ENCODE peak calls at places on chromosomes 7 and 10, in seven cellular contexts. D is IMR-90, H is mammary epithelial cell, N is neuronal stem cell, Y is fibroblast of lung, O is MM.1S, C is PC-3. Q is an unnamed sample.

GRCh38 chr7:19665399-19666008 is 43.3 kb downstream of the POLR1F start:
- DNase-seq in O (peak; percentile 45), Y (peak; percentile 55), C (peak; percentile 50), D (peak; percentile 50), N (no peak), H (peak; percentile 11), Q (peak; percentile 13)

GRCh38 chr7:2670720-2671391 is 17.1 kb upstream of the AMZ1 start:
- DNase-seq in Y (peak; percentile 53), H (peak; percentile 32), C (peak; percentile 69), N (peak; percentile 46), O (peak; percentile 58), D (peak; percentile 51), Q (no peak)

GRCh38 chr7:122674502-122674901 is 24.4 kb downstream of the RNF133 start:
- DNase-seq in C (peak; percentile 41), O (no peak), H (peak; percentile 27), D (no peak), Y (peak; percentile 82), N (no peak), Q (peak; percentile 86)

GRCh38 chr7:74226633-74227032 is 16.8 kb downstream of the LAT2 start:
- DNase-seq in H (no peak), N (no peak), O (no peak), Y (no peak), D (no peak), C (no peak), Q (no peak)

GRCh38 chr7:129952164-129952652 is 552 bp downstream of the UBE2H start:
- DNase-seq in D (no peak), C (peak; percentile 12), N (no peak), H (peak; percentile 64), Y (no peak), O (peak; percentile 76), Q (no peak)

GRCh38 chr10:93541402-93542357 is 24.8 kb upstream of the FFAR4 start:
- DNase-seq in O (no peak), H (no peak), N (peak; percentile 32), C (peak; percentile 72), Y (peak; percentile 51), D (peak; percentile 46), Q (no peak)

GRCh38 chr10:83983578-83984255 is 155.6 kb upstream of the GHITM start:
- DNase-seq in O (no peak), D (no peak), C (no peak), H (peak; percentile 87), Y (no peak), N (no peak), Q (peak; percentile 27)

GRCh38 chr7:125814030-125814535 is 884.5 kb upstream of the POT1 start:
- DNase-seq in C (no peak), N (no peak), Y (no peak), D (no peak), O (no peak), H (no peak), Q (peak; percentile 21)

GRCh38 chr10:29583674-29584073 is 51.1 kb downstream of the SVIL start:
- DNase-seq in Y (no peak), C (peak; percentile 6), O (no peak), N (no peak), D (peak; percentile 60), H (no peak), Q (peak; percentile 87)

GRCh38 chr7:32115831-32116230 is 45.6 kb upstream of the PDE1C start:
- DNase-seq in N (no peak), C (peak; percentile 81), H (peak; percentile 73), D (peak; percentile 65), Y (no peak), O (no peak), Q (peak; percentile 93)

GRCh38 chr10:133238066-133238804 is 580 bp downstream of the VENTX start:
- DNase-seq in Y (no peak), C (no peak), D (no peak), H (no peak), N (no peak), O (no peak), Q (no peak)
- H3K4me3 ChIP-seq in Y (no peak overlapping the region), C (no peak overlapping the region), D (no peak overlapping the region), H (no peak overlapping the region), N (no peak overlapping the region), O (no peak overlapping the region), Q (no peak overlapping the region)

DNA sequence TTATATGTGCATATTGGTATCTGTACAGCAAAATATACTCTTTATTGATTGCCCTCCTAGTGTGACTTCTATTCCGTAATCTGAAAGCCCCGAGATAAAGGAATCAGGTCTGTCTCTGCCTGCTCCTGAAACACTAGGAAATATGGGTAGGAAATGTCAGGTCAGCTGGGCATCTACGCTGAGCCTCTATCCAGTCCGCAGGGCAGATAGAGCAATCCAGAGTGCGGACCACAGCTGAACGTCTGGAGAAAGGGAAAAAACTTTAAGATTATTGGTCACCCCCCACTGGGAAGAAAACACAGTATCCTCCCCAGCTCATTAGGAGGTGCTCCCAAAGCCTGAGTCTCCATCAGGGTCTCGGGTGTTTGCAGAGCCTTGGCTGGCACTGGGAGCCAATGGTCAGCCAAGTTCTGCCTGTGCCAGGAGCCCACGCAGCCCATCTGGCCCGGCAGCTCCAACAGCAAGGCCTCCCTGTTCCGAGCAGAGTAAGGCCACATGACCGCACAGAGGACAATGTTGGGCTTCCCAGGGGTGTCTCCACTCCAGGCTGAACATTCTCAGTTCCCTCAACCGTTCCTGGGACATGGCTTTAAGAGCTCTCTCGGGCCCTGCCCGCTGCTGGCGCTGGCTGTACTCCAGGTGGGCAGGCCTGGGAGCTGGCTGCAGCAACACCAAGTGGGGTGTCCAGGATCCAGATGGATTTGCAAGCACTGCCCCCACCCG is 7.6 kb downstream of the CTBP2 start:
- DNase-seq in H (no peak), D (no peak), N (no peak), Y (peak; percentile 43), O (no peak), C (no peak), Q (no peak)
- H2AFZ ChIP-seq in H (no peak overlapping the region), D (peak overlapping the region; percentile 28), N (no peak overlapping the region), Y (no peak overlapping the region), O (no peak overlapping the region), C (no peak overlapping the region), Q (no peak overlapping the region)

DNA sequence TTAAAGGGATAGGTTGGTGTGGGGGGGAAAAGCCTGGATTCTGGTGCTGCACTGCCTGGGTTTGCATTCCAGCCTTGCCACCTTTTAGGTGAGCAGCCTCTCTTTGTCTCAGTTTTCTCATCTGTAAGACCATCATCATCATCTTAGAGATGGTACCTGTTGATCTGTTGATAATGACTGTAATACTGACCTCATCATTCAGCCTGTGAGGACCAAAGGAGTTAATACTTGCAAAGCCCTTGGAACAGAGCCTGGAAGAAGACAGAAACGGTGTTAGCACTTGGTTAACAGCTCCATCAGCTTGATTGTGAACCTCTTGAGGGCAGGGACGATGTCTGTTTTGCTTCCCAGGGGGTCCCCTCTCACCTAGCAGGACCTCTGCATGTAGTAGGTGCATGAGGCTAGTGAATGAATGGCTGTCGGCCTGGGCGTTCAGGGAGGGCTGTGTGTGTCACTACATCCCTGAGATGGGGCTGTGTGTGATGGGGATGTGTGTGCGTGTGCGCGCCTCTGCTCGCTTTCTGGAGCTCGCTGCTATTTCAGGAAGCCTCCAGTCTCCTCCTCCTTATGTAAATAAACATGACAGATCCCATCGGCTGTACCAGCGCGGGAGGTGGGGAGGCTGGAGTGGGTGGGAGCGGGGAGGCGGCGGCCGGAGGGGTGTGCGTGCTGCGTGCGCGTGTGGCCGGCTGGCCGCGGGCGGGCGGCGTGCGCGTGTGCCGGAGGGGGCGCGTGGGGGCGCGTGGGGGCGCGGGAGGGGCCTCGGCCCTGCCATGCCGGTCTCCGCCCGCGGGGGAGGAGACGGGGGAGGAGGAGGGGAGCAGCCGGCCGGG is 61.2 kb downstream of the NEURL1 start:
- DNase-seq in O (peak; percentile 52), N (peak; percentile 48), C (peak; percentile 58), D (peak; percentile 80), Y (peak; percentile 62), H (peak; percentile 39), Q (peak; percentile 55)
- H3K4me2 ChIP-seq in O (peak overlapping the region; percentile 84), N (peak overlapping the region; percentile 69), C (peak overlapping the region; percentile 72), D (peak overlapping the region; percentile 56), Y (peak overlapping the region; percentile 64), H (peak overlapping the region; percentile 74), Q (peak overlapping the region; percentile 72)

GRCh38 chr10:47298730-47299129 is 1.3 kb upstream of the GDF10 start:
- DNase-seq in O (no peak), N (no peak), Y (no peak), H (no peak), C (no peak), D (no peak), Q (no peak)

GRCh38 chr10:47299989-47300931 is at the start of gene GDF10:
- DNase-seq in Y (no peak), O (no peak), D (no peak), C (no peak), N (peak; percentile 31), H (no peak), Q (no peak)

GRCh38 chr10:47301833-47302232 is 1.8 kb downstream of the GDF10 start:
- DNase-seq in C (no peak), H (no peak), O (no peak), N (no peak), Y (no peak), D (no peak), Q (no peak)

GRCh38 chr10:47297796-47298540 is 2.0 kb upstream of the GDF10 start:
- DNase-seq in N (no peak), O (no peak), Y (no peak), C (no peak), D (no peak), H (no peak), Q (no peak)

DNA sequence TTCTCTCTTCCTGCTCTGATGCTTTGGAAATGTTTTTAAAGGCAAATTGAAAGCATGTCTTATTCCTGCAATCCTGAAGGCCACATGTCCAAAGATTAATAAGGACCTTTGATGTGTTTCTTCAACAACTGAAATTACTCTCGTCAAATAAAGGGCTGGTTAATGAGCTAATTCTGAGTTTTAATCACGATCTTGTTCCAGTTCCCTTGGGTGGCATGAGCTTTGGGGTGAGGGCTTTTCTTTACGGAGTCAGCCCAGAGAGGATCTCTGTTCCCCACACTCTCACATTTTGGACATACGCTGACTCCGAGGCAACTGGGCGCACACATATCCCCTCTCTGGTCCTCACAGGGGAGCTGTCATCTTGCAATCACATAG is 397 bp upstream of the GDF10 start:
- DNase-seq in O (no peak), H (no peak), N (no peak), C (no peak), Y (no peak), D (no peak), Q (no peak)
- H3K4me3 ChIP-seq in O (no peak overlapping the region), H (no peak overlapping the region), N (peak overlapping the region; percentile 43), C (no peak overlapping the region), Y (no peak overlapping the region), D (no peak overlapping the region), Q (peak overlapping the region; percentile 37)

GRCh38 chr10:91126471-91126870 is 94.0 kb upstream of the PCGF5 start:
- DNase-seq in C (no peak), H (no peak), D (no peak), N (no peak), O (no peak), Y (no peak), Q (no peak)
- H2AFZ ChIP-seq in C (no peak overlapping the region), H (no peak overlapping the region), D (no peak overlapping the region), N (no peak overlapping the region), O (no peak overlapping the region), Y (no peak overlapping the region), Q (no peak overlapping the region)

DNA sequence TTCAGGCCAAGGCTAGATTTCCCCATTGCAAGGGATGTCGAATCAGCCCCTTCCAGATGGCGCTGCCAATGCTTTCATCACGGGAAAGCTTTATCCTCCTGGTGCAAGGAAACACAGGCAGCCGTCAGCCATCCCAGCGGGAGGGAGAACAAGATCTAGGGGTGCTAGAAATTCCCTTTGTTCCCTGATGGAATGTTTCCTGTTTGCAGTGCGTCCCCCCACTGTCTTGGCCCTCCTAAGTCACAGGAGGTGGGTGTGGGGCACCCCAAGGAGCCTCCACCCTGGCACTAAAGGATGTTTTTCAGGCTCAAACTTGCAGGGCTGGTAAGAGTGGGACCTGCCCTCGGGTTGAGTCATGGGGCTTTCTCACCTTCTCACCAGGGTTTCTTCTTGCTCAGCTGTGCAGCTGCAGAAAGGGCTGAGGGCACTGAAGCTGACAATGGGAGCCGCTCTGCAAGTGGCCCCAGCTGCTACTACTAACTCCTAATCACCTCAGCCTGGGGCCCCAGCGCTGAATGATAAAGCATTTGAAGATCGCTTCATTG is 103.6 kb downstream of the PRPF18 start:
- DNase-seq in D (no peak), Y (no peak), O (no peak), H (peak; percentile 95), N (no peak), C (no peak), Q (no peak)
- H3K4me2 ChIP-seq in D (no peak overlapping the region), Y (no peak overlapping the region), O (no peak overlapping the region), H (peak overlapping the region; percentile 70), N (no peak overlapping the region), C (no peak overlapping the region), Q (peak overlapping the region; percentile 14)